ENCODE peak calls at places on chromosome 17, in five cellular contexts. C is NCI-H774; Y is Daoy; H is ACHN; E is activated naive CD4-positive, alpha-beta T cell treated with anti-CD3 and anti-CD28 coated beads, Interleukin-2, amount 50 U/mL, for 16 hours. Z is an unnamed sample.

GRCh38 chr17:75950850-75951554 is 10.2 kb upstream of the FBF1 start:
- DNase-seq in C (no peak), Y (no peak), H (peak), E (no peak), Z (no peak)

GRCh38 chr17:50676065-50676975 is 31.4 kb downstream of the ANKRD40 start:
- DNase-seq in C (no peak), Y (no peak), H (no peak), E (no peak), Z (no peak)

GRCh38 chr17:36856169-36856568 is 81.1 kb upstream of the LHX1 start:
- DNase-seq in C (no peak), Y (no peak), H (no peak), E (no peak), Z (no peak)

GRCh38 chr17:15273141-15273793 is 8.1 kb upstream of the PMP22 start:
- DNase-seq in C (no peak), Y (peak), H (no peak), E (no peak), Z (no peak)

GRCh38 chr17:63382826-63383225 is 63.3 kb downstream of the CYB561 start:
- DNase-seq in C (no peak), Y (no peak), H (peak), E (no peak), Z (no peak)

GRCh38 chr17:69608808-69609494 is 194.5 kb downstream of the MAP2K6 start:
- DNase-seq in C (no peak), Y (peak), H (peak), E (no peak), Z (no peak)

GRCh38 chr17:45320931-45321461 is 4.2 kb upstream of the MAP3K14 start:
- DNase-seq in C (no peak), Y (peak), H (peak), E (no peak), Z (no peak)

GRCh38 chr17:72952220-72952619 is 140.3 kb downstream of the SLC39A11 start:
- DNase-seq in C (no peak), Y (no peak), H (no peak), E (no peak), Z (no peak)

GRCh38 chr17:1035546-1036170 is 38.7 kb downstream of the TIMM22 start:
- DNase-seq in C (no peak), Y (no peak), H (no peak), E (no peak), Z (no peak)

GRCh38 chr17:83052241-83052564 is 27.2 kb upstream of the METRNL start:
- DNase-seq in C (no peak), Y (no peak), H (no peak), E (no peak), Z (no peak)

GRCh38 chr17:40092581-40092980 is 7.8 kb downstream of the NR1D1 start:
- DNase-seq in C (no peak), Y (no peak), H (no peak), E (no peak), Z (no peak)

GRCh38 chr17:54967621-54968258 is 714 bp downstream of the COX11 start:
- DNase-seq in C (peak), Y (peak), H (peak), E (peak), Z (no peak)